ENCODE peak calls at places on chromosomes 6 and 20, in five cellular contexts. U, C, K, N and S are unnamed samples.

GRCh38 chr6:82980086-82980485 is 85.6 kb downstream of the UBE3D start:
- DNase-seq in C (no peak), K (no peak), U (no peak), N (no peak), S (peak; percentile 81)

GRCh38 chr20:58130156-58130555 is 98.3 kb downstream of the ANKRD60 start:
- DNase-seq in C (no peak), K (no peak), N (no peak), U (no peak), S (no peak)

GRCh38 chr20:7775072-7775471 is 165.2 kb downstream of the HAO1 start:
- DNase-seq in K (no peak), U (no peak), C (no peak), N (no peak), S (peak; percentile 64)

GRCh38 chr6:98156580-98156979 is 677.8 kb upstream of the POU3F2 start:
- DNase-seq in U (no peak), N (no peak), C (no peak), K (no peak), S (no peak)

GRCh38 chr20:7650481-7650880 is 289.8 kb downstream of the HAO1 start:
- DNase-seq in N (no peak), U (no peak), K (no peak), C (no peak), S (peak; percentile 62)

GRCh38 chr6:122449084-122449483 is 22.5 kb downstream of the SERINC1 start:
- DNase-seq in K (no peak), U (no peak), C (no peak), N (no peak), S (no peak)

GRCh38 chr20:52448513-52448912 is 256.9 kb upstream of the ZFP64 start:
- DNase-seq in K (no peak), U (no peak), N (no peak), C (no peak), S (no peak)

GRCh38 chr6:11143394-11144371 is 32.2 kb upstream of the ERVFRD-1 start:
- DNase-seq in C (no peak), U (peak; percentile 94), K (no peak), N (peak; percentile 88), S (peak; percentile 95)

GRCh38 chr6:6714498-6715360 is 126.2 kb downstream of the LY86 start:
- DNase-seq in N (no peak), U (no peak), K (no peak), C (no peak), S (peak; percentile 32)

GRCh38 chr6:130018830-130019795 is 732 bp downstream of the L3MBTL3 start:
- DNase-seq in U (peak; percentile 50), K (peak; percentile 71), C (peak; percentile 57), N (peak; percentile 41), S (peak; percentile 40)

GRCh38 chr20:35511814-35512420 is 17.5 kb downstream of the C20orf173 start:
- DNase-seq in N (no peak), K (no peak), U (peak; percentile 24), C (no peak), S (peak; percentile 45)

GRCh38 chr6:18147160-18147559 is 7.7 kb downstream of the TPMT start:
- DNase-seq in C (no peak), N (no peak), K (no peak), U (peak; percentile 23), S (no peak)

GRCh38 chr6:153172815-153173214 is 41.7 kb upstream of the RGS17 start:
- DNase-seq in C (no peak), N (no peak), K (no peak), U (no peak), S (no peak)

GRCh38 chr6:70216767-70217166 is 86.1 kb downstream of the COL9A1 start:
- DNase-seq in K (no peak), C (no peak), U (no peak), N (no peak), S (no peak)

GRCh38 chr6:84618046-84618752 is 146.2 kb downstream of the TBX18 start:
- DNase-seq in U (no peak), N (no peak), K (no peak), C (no peak), S (peak; percentile 87)

GRCh38 chr20:32012159-32012682 is 2.0 kb downstream of the CCM2L start:
- DNase-seq in K (no peak), N (no peak), C (no peak), U (no peak), S (no peak)

GRCh38 chr20:54355631-54356280 is 119.6 kb upstream of the DOK5 start:
- DNase-seq in N (no peak), K (no peak), C (no peak), U (no peak), S (peak; percentile 13)

GRCh38 chr6:5521322-5521721 is 260.0 kb downstream of the FARS2 start:
- DNase-seq in N (no peak), U (no peak), C (no peak), K (no peak), S (no peak)

GRCh38 chr20:25273046-25273445 is 25.2 kb downstream of the PYGB start:
- DNase-seq in N (peak; percentile 19), C (no peak), K (no peak), U (no peak), S (no peak)

GRCh38 chr6:4667591-4667990 is 108.6 kb upstream of the CDYL start:
- DNase-seq in K (no peak), C (no peak), N (no peak), U (no peak), S (no peak)

GRCh38 chr6:160201056-160201455 is 57.6 kb downstream of the SLC22A2 start:
- DNase-seq in U (no peak), C (no peak), N (no peak), K (no peak), S (no peak)

GRCh38 chr20:699811-700338 is 24.3 kb upstream of the SCRT2 start:
- DNase-seq in C (no peak), K (no peak), U (peak; percentile 81), N (no peak), S (no peak)

GRCh38 chr6:144064402-144064830 is 31.0 kb downstream of the SF3B5 start:
- DNase-seq in N (peak; percentile 58), K (peak; percentile 72), U (peak; percentile 15), C (peak; percentile 54), S (no peak)

GRCh38 chr6:144064831-144065668 is 30.3 kb downstream of the SF3B5 start:
- DNase-seq in N (no peak), C (no peak), U (no peak), K (no peak), S (peak; percentile 1)

GRCh38 chr6:144062757-144063156 is 32.6 kb downstream of the SF3B5 start:
- DNase-seq in N (no peak), C (no peak), K (no peak), U (no peak), S (no peak)

GRCh38 chr6:144063246-144063743 is 32.1 kb downstream of the SF3B5 start:
- DNase-seq in U (no peak), C (no peak), K (no peak), N (no peak), S (no peak)

DNA sequence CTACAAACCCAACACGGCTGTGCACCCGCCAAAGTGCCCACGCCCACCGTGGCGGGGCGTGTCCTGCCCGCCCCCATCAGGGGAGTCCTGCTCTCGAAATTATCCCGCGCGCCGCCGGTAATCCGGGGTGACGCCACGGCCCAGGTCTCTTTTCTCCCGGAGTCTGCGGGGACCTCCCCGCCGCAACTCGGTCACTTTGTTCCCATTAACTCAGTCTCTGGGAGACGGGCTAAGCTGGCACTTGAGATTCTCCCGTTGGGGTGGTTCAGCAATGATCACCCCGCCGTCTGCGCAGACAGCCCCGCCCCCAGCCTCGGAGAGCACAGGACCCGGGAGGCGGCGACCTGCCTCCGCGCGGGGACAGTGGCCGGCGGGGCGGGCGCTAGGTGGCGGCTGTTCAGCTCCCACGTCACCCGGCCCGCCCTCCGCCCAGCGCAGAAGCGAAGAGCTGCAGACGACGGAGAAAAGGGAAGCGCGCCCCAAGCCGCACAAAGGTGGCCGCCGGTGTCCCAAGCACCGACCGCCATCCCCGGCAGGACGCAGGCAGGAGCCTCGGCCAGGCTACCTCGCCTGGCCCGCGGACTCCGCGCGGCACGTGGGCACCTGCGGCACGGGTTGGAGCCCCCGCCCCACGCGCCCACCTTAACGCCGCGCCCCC is 31.5 kb downstream of the SF3B5 start:
- DNase-seq in K (peak; percentile 99), C (peak; percentile 92), N (peak; percentile 94), U (peak; percentile 89), S (no peak)
- TF ChIP-seq CTCF in K (peak; percentile 14), C (no peak), N (peak; percentile 20), U (peak; percentile 13), S (no peak)

GRCh38 chr20:2673453-2673852 is 9.4 kb upstream of the IDH3B start:
- DNase-seq in U (no peak), N (no peak), K (no peak), C (no peak), S (no peak)

GRCh38 chr20:2672446-2672845 is 8.4 kb upstream of the IDH3B start:
- DNase-seq in K (no peak), C (no peak), N (no peak), U (no peak), S (no peak)

DNA sequence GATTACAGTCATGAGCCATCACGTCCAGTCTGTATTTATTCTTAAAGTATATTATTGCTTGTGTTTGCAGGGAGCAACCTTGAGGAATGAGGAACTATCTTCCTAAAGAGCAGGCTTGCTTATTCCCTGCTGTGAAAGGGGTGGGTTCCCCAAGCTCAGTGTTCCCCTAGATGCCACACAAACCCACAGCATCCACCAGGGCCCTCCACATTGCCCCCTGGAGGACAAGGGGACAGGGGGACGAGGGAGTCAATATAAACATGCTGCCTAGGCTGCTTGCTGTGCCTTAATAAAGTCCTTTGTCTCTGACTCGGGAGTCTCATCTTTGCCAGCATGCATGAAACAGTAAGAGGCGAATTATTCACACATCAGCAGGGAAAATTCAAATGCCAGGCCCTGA is 8.0 kb upstream of the IDH3B start:
- DNase-seq in N (no peak), K (no peak), U (no peak), C (no peak), S (no peak)
- TF ChIP-seq CTCF in N (no peak), K (no peak), U (no peak), C (no peak), S (no peak)

GRCh38 chr20:22977047-22977785 is 57.9 kb upstream of the SSTR4 start:
- DNase-seq in N (no peak), U (peak; percentile 89), C (no peak), K (no peak), S (no peak)

GRCh38 chr20:22974354-22974753 is 60.8 kb upstream of the SSTR4 start:
- DNase-seq in K (no peak), U (peak; percentile 28), C (no peak), N (no peak), S (peak; percentile 9)
- TF ChIP-seq CTCF in K (no peak), U (no peak), C (peak; percentile 31), N (no peak), S (no peak)

DNA sequence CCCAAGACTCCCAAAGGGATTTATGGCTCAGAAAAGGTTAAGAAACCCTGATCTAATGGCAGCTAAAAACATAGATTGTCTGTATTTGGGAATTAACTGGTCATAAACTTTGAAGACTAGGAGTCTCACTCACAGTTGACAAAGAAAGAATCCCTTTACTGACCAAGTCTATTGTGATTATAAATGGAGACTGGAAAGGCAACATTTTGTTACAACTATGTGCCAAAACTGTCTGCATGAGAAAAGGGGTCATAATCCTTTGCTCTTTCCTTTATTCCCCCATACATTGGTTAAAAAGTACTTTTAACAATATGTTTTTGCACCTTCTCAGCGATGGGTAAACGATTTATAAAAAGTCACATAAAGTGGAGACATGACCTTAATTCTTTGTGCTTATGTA is 206.9 kb upstream of the MAP3K7 start:
- DNase-seq in C (no peak), N (no peak), U (no peak), K (no peak), S (no peak)
- TF ChIP-seq CTCF in C (no peak), N (no peak), U (no peak), K (no peak), S (no peak)